ENCODE peak calls at places on chromosomes 12 and 14, in nine cellular contexts. O, I, C, Y, V, K, S, U and M are unnamed samples.

GRCh38 chr12:110941391-110941790 is 21.0 kb upstream of the MYL2 start:
- DNase-seq in O (no peak), I (no peak), C (no peak), Y (no peak), V (no peak), K (no peak), S (no peak), U (no peak), M (no peak)

GRCh38 chr14:88682495-88683114 is 110.1 kb downstream of the EML5 start:
- DNase-seq in O (no peak), I (no peak), C (no peak), Y (no peak), V (no peak), K (no peak), S (no peak), U (no peak), M (no peak)

GRCh38 chr12:54331-54730 is 12.2 kb upstream of the IQSEC3 start:
- DNase-seq in O (no peak), I (no peak), C (no peak), Y (no peak), V (no peak), K (no peak), S (no peak), U (no peak), M (no peak)

GRCh38 chr14:54590481-54590880 is 23.6 kb downstream of the SAMD4A start:
- DNase-seq in O (no peak), I (no peak), C (no peak), Y (no peak), V (no peak), K (no peak), S (no peak), U (no peak), M (no peak)

GRCh38 chr12:116278667-116279066 is 1.2 kb upstream of the MED13L start:
- DNase-seq in O (no peak), I (no peak), C (no peak), Y (no peak), V (no peak), K (no peak), S (no peak), U (no peak), M (no peak)

GRCh38 chr12:98352218-98352811 is 163.1 kb upstream of the TMPO start:
- DNase-seq in O (no peak), I (peak), C (no peak), Y (peak), V (peak), K (peak), S (no peak), U (no peak), M (no peak)

GRCh38 chr12:82942521-82942920 is 255.8 kb downstream of the TMTC2 start:
- DNase-seq in O (no peak), I (no peak), C (no peak), Y (no peak), V (no peak), K (no peak), S (no peak), U (no peak), M (no peak)

GRCh38 chr14:23569443-23570151 is 2.0 kb upstream of the AP1G2 start:
- DNase-seq in O (no peak), I (no peak), C (no peak), Y (no peak), V (peak), K (no peak), S (no peak), U (no peak), M (no peak)

GRCh38 chr14:85607571-85608219 is 77.8 kb downstream of the FLRT2 start:
- DNase-seq in O (no peak), I (peak), C (no peak), Y (peak), V (no peak), K (peak), S (no peak), U (no peak), M (no peak)

GRCh38 chr14:90517431-90517841 is 120.6 kb downstream of the CALM1 start:
- DNase-seq in O (no peak), I (no peak), C (no peak), Y (no peak), V (no peak), K (no peak), S (no peak), U (no peak), M (no peak)

GRCh38 chr12:14325716-14326343 is 39.7 kb upstream of the ATF7IP start:
- DNase-seq in O (no peak), I (no peak), C (no peak), Y (no peak), V (no peak), K (no peak), S (no peak), U (no peak), M (no peak)

GRCh38 chr12:107487011-107487680 is 198.5 kb upstream of the PWP1 start:
- DNase-seq in O (no peak), I (no peak), C (no peak), Y (no peak), V (no peak), K (no peak), S (no peak), U (no peak), M (no peak)

GRCh38 chr14:95319312-95320075 is at the start of gene CLMN:
- DNase-seq in O (peak), I (no peak), C (peak), Y (no peak), V (peak), K (no peak), S (no peak), U (peak), M (no peak)

GRCh38 chr14:103372552-103373304 is 12.5 kb upstream of the MARK3 start:
- DNase-seq in O (no peak), I (peak), C (no peak), Y (peak), V (peak), K (peak), S (no peak), U (no peak), M (no peak)

GRCh38 chr12:118373628-118374027 is 921 bp upstream of the TAOK3 start:
- DNase-seq in O (no peak), I (no peak), C (no peak), Y (no peak), V (no peak), K (no peak), S (no peak), U (no peak), M (no peak)

GRCh38 chr12:123942277-123942653 is 30.4 kb downstream of the CCDC92 start:
- DNase-seq in O (no peak), I (peak), C (no peak), Y (peak), V (no peak), K (peak), S (no peak), U (no peak), M (no peak)

GRCh38 chr14:42222924-42223471 is 616.3 kb downstream of the LRFN5 start:
- DNase-seq in O (no peak), I (peak), C (no peak), Y (peak), V (no peak), K (peak), S (no peak), U (no peak), M (no peak)

DNA sequence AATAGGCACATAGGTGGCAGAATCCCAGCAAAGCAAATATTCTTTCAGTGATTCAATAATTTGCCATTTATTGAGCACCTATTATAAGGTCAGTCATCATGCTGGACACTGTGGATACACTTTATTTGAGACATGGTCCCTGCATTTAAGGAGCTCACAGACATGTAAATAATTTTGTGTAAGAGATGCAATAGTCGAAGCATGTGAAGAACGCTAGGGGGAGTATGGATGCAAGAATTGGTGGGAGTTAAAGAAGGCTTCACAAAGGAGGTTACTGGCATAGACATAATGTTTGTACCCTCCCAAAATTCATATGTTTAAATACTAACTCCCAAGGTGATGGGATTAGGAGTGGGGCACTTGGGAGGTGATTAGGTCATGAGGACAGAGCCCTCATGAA is 260.6 kb upstream of the GARIN6 start:
- DNase-seq in O (no peak), I (peak), C (no peak), Y (peak), V (peak), K (peak), S (no peak), U (no peak), M (no peak)
- TF ChIP-seq CTCF in O (peak), I (peak), C (no peak), Y (peak), V (peak), K (peak), S (no peak), U (no peak), M (peak)

GRCh38 chr14:101600336-101600890 is 39.1 kb downstream of the DIO3 start:
- DNase-seq in O (no peak), I (no peak), C (no peak), Y (no peak), V (no peak), K (no peak), S (no peak), U (no peak), M (no peak)
- TF ChIP-seq CTCF in O (no peak), I (no peak), C (no peak), Y (no peak), V (no peak), K (no peak), S (no peak), U (no peak), M (no peak)

GRCh38 chr12:2862876-2863275 is 6.0 kb upstream of the TEX52 start:
- DNase-seq in O (no peak), I (no peak), C (no peak), Y (no peak), V (no peak), K (no peak), S (no peak), U (no peak), M (no peak)
- TF ChIP-seq CTCF in O (no peak), I (no peak), C (no peak), Y (no peak), V (no peak), K (no peak), S (no peak), U (no peak), M (no peak)

DNA sequence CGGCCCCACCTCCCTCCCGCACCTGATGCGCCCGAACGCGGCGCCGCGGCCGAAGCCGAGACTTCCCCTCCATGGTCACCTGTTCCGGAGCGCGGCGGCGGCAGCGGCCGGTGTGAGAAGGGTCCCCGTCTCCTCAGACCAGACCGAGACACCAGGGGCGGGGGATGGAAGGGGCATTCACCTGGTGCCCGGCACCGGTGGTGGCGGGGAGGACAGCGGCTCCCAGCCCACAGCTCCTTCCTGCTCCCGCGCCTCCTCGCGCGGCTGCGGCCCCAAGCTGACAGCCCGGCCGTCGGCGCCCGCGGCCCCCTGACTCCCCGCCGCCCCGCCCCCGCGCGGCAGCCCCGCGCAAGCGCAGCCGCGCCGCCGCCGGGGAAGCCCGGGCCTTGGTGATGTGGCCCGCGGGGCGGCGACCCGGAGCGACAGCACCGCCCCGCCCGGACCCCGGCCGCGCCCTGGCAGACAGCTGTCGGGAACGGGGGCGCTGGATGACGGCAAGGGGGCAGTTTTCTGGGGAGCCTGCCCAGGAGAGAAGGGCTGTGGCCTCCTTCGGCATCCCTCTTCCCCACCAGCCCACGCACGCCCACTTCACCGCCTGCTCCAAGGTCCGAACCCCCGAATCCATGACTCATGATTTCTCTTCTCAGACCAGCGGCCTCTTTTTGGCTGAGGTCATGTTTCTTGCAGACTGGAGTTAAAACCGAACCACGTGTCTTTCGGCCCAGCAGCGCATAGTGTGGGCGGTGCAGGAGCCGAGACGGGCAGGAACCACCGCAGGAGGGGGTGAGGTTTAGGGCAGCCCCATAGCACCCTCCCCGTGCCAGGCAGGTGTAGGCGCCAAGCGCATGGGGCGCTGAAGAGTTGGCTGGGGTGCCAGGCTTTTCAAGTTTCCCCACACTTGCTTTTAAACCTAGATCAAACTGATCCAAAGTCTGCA is at the start of gene SLC41A2:
- DNase-seq in O (peak), I (peak), C (peak), Y (peak), V (peak), K (peak), S (peak), U (peak), M (peak)
- TF ChIP-seq CTCF in O (no peak), I (peak), C (peak), Y (no peak), V (no peak), K (no peak), S (peak), U (no peak), M (peak)

GRCh38 chr12:93377252-93377542 is 528 bp upstream of the NUDT4 start:
- DNase-seq in O (no peak), I (no peak), C (no peak), Y (no peak), V (no peak), K (no peak), S (no peak), U (no peak), M (no peak)

GRCh38 chr12:93378373-93379310 is 917 bp downstream of the NUDT4 start:
- DNase-seq in O (peak), I (peak), C (peak), Y (peak), V (peak), K (peak), S (no peak), U (peak), M (no peak)

GRCh38 chr12:93379432-93380308 is 1.9 kb downstream of the NUDT4 start:
- DNase-seq in O (no peak), I (peak), C (no peak), Y (no peak), V (no peak), K (no peak), S (no peak), U (no peak), M (no peak)

GRCh38 chr12:93381183-93381975 is 3.7 kb downstream of the NUDT4 start:
- DNase-seq in O (no peak), I (no peak), C (no peak), Y (no peak), V (no peak), K (no peak), S (no peak), U (no peak), M (no peak)

GRCh38 chr12:93380480-93381121 is 2.9 kb downstream of the NUDT4 start:
- DNase-seq in O (no peak), I (peak), C (no peak), Y (no peak), V (no peak), K (no peak), S (no peak), U (no peak), M (no peak)
- TF ChIP-seq CTCF in O (no peak), I (peak), C (no peak), Y (peak), V (no peak), K (peak), S (peak), U (no peak), M (peak)

DNA sequence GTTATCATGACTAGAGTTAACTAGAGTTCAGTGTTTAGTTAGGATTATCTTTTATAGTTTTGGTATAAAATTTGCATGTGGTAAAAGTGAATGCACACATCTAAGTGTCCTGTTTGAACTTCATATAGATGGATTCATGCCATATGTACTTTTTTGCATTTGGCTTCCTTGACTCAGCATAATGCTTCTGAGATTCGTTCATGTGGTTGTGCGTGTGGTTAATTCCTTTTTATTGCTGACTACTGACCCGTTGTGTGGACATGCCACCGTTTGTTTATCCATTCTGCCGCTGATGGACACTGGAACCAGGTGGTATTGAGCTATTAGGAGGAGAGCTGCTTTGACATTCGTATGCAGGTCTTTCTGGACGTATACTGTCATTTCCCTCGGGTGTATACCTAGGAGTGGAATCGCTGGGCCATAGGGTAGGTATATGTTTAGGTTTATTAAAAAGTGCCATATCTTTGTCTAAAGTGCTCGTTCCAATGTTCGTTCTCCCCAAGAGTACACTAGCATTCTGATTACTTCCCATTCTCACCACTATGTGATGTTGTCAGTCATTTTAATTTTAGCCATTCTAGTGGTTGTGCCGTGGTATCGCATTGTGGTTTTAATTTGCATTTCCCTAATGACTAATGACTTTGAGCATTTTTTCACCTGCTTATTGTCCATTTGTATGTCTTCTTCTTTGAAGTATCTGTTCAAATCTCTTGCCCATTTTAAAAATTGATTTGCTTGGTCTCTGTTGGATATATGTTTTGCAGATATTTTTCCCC is 37.7 kb downstream of the RIN3 start:
- DNase-seq in O (no peak), I (no peak), C (no peak), Y (no peak), V (no peak), K (no peak), S (no peak), U (no peak), M (no peak)
- TF ChIP-seq CTCF in O (no peak), I (no peak), C (no peak), Y (no peak), V (no peak), K (no peak), S (no peak), U (no peak), M (no peak)

DNA sequence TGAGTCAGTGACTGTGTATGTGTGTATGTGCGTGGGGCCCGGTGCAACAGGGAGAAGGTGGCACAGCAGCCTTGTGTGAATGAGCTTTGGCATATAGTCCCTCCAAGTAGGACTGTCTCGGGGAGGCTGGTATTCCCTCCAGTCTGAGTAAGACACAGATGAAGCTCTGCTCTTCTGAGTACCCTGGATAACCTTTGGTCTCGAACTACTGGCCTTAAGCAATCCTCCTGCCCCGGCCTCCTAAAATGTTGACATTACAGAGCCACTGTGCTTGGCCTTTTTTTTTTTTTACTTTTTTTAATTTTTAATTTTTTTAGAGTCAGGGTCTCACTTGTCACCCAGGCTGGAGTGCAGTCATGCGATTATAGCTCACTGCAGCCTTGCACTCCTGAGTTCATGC is 9.5 kb upstream of the DAZAP2 start:
- DNase-seq in O (no peak), I (no peak), C (no peak), Y (no peak), V (no peak), K (no peak), S (no peak), U (no peak), M (no peak)
- TF ChIP-seq CTCF in O (no peak), I (no peak), C (no peak), Y (no peak), V (no peak), K (no peak), S (no peak), U (no peak), M (no peak)